ENCODE peak calls at places on chromosomes 12 and 14, in ten cellular contexts. A is HTR-8/SVneo; I is fibroblast of pulmonary artery; K is effector CD4-positive, alpha-beta T cell; N is GOT3; Q is stimulated activated CD8-positive, alpha-beta memory T cell treated with anti-CD3 and anti-CD28 coated beads, Interleukin-2, amount 100 ng/mL, for 48 hours; X is NCI-H1105; E is activated T-cell treated with anti-CD3 and anti-CD28 coated beads, Interleukin-2, amount 50 U/mL, for 72 hours; J is left lung; M is neural crest cell. R is an unnamed sample.

GRCh38 chr14:96164861-96165490 is 39.7 kb upstream of the BDKRB2 start:
- DNase-seq in A (no peak), I (no peak), K (no peak), N (no peak), Q (no peak), X (no peak), E (no peak), J (no peak), M (no peak), R (no peak)

GRCh38 chr12:20489645-20490044 is 121.3 kb downstream of the PDE3A start:
- DNase-seq in A (no peak), I (no peak), K (no peak), N (no peak), Q (no peak), X (no peak), E (no peak), J (no peak), M (no peak), R (no peak)

GRCh38 chr12:29023436-29024076 is 125.5 kb upstream of the FAR2 start:
- DNase-seq in A (no peak), I (peak; percentile 29), K (no peak), N (no peak), Q (no peak), X (no peak), E (no peak), J (no peak), M (no peak), R (no peak)

GRCh38 chr14:52553002-52553670 is 500 bp downstream of the GPR137C start:
- DNase-seq in A (peak; percentile 27), I (peak; percentile 11), K (peak; percentile 30), N (no peak), Q (peak; percentile 18), X (peak; percentile 42), E (peak; percentile 58), J (peak; percentile 55), M (peak; percentile 22), R (no peak)

GRCh38 chr14:81400852-81401251 is 728 bp upstream of the STON2 start:
- DNase-seq in A (peak; percentile 22), I (peak; percentile 88), K (no peak), N (peak; percentile 1), Q (peak; percentile 20), X (no peak), E (peak; percentile 47), J (peak; percentile 81), M (no peak), R (no peak)

GRCh38 chr14:74364271-74364880 is 16.1 kb downstream of the VRTN start:
- DNase-seq in A (no peak), I (no peak), K (no peak), N (no peak), Q (no peak), X (no peak), E (no peak), J (no peak), M (no peak), R (no peak)

GRCh38 chr12:122665759-122666158 is 37.4 kb downstream of the HCAR2 start:
- DNase-seq in A (no peak), I (no peak), K (no peak), N (no peak), Q (no peak), X (no peak), E (no peak), J (no peak), M (no peak), R (no peak)

GRCh38 chr12:12974211-12974610 is 22.2 kb upstream of the GPRC5D start:
- DNase-seq in A (no peak), I (no peak), K (no peak), N (no peak), Q (no peak), X (no peak), E (no peak), J (no peak), M (no peak), R (no peak)

GRCh38 chr14:51614707-51615106 is 37.0 kb upstream of the FRMD6 start:
- DNase-seq in A (no peak), I (no peak), K (no peak), N (no peak), Q (no peak), X (peak; percentile 60), E (no peak), J (no peak), M (no peak), R (no peak)

GRCh38 chr14:24098927-24099813 is 5.1 kb downstream of the PCK2 start:
- DNase-seq in A (no peak), I (no peak), K (no peak), N (no peak), Q (no peak), X (no peak), E (no peak), J (peak; percentile 32), M (no peak), R (no peak)

GRCh38 chr12:95319694-95320331 is 102.2 kb downstream of the VEZT start:
- DNase-seq in A (no peak), I (no peak), K (no peak), N (no peak), Q (no peak), X (no peak), E (no peak), J (no peak), M (no peak), R (no peak)

GRCh38 chr14:101111620-101112290 is 208.2 kb upstream of the RTL1 start:
- DNase-seq in A (no peak), I (no peak), K (no peak), N (no peak), Q (no peak), X (no peak), E (no peak), J (peak; percentile 20), M (peak; percentile 48), R (no peak)

GRCh38 chr14:55904086-55904485 is 214.1 kb upstream of the PELI2 start:
- DNase-seq in A (no peak), I (no peak), K (no peak), N (no peak), Q (no peak), X (no peak), E (no peak), J (no peak), M (no peak), R (no peak)

GRCh38 chr12:122352394-122352793 is 70.1 kb downstream of the CLIP1 start:
- DNase-seq in A (no peak), I (no peak), K (no peak), N (no peak), Q (no peak), X (no peak), E (no peak), J (no peak), M (no peak), R (no peak)

GRCh38 chr12:75208851-75209781 is 523 bp downstream of the KCNC2 start:
- DNase-seq in A (peak; percentile 39), I (peak; percentile 43), K (no peak), N (no peak), Q (no peak), X (peak; percentile 50), E (peak; percentile 22), J (no peak), M (peak; percentile 60), R (no peak)

GRCh38 chr12:57965766-57966165 is 24.4 kb downstream of the ATP23 start:
- DNase-seq in A (no peak), I (no peak), K (no peak), N (no peak), Q (no peak), X (no peak), E (no peak), J (no peak), M (no peak), R (no peak)

GRCh38 chr12:89319606-89320005 is 32.7 kb downstream of the DUSP6 start:
- DNase-seq in A (no peak), I (no peak), K (no peak), N (no peak), Q (no peak), X (no peak), E (no peak), J (no peak), M (no peak), R (no peak)